ENCODE peak calls at places on chromosomes 6 and 20, in five cellular contexts. G, L, E, M and X are unnamed samples.

GRCh38 chr20:24212494-24212893 is 223.9 kb upstream of the GGTLC1 start:
- DNase-seq in G (no peak), L (no peak), E (no peak), M (no peak), X (no peak)

GRCh38 chr6:136791296-136792065 is 796 bp downstream of the MAP3K5 start:
- DNase-seq in G (no peak), L (peak), E (peak), M (no peak), X (peak)

GRCh38 chr6:131946404-131946991 is 4.7 kb downstream of the CCN2 start:
- DNase-seq in G (peak), L (no peak), E (no peak), M (no peak), X (no peak)

GRCh38 chr20:3093861-3094361 is 9.4 kb upstream of the AVP start:
- DNase-seq in G (no peak), L (no peak), E (no peak), M (no peak), X (no peak)

GRCh38 chr20:4509825-4510522 is 211.7 kb upstream of the PRND start:
- DNase-seq in G (no peak), L (no peak), E (no peak), M (no peak), X (no peak)

GRCh38 chr6:33197431-33198048 is 2.9 kb downstream of the RXRB start:
- DNase-seq in G (no peak), L (peak), E (no peak), M (no peak), X (no peak)

GRCh38 chr6:24340998-24341934 is 16.6 kb downstream of the DCDC2 start:
- DNase-seq in G (no peak), L (no peak), E (no peak), M (no peak), X (no peak)

GRCh38 chr20:59994697-59995122 is 36.5 kb downstream of the CDH26 start:
- DNase-seq in G (no peak), L (peak), E (no peak), M (no peak), X (no peak)

GRCh38 chr6:35717449-35718353 is 19.1 kb upstream of the ARMC12 start:
- DNase-seq in G (no peak), L (no peak), E (peak), M (no peak), X (no peak)

GRCh38 chr20:13028001-13028400 is 19.2 kb downstream of the SPTLC3 start:
- DNase-seq in G (no peak), L (no peak), E (no peak), M (no peak), X (no peak)

GRCh38 chr6:142871910-142872331 is 73.1 kb downstream of the HIVEP2 start:
- DNase-seq in G (peak), L (peak), E (no peak), M (no peak), X (no peak)

GRCh38 chr6:90478278-90478677 is 108.6 kb downstream of the MAP3K7 start:
- DNase-seq in G (no peak), L (no peak), E (no peak), M (no peak), X (no peak)

GRCh38 chr6:54109611-54110010 is 1.6 kb upstream of the MLIP start:
- DNase-seq in G (no peak), L (no peak), E (no peak), M (no peak), X (no peak)

GRCh38 chr6:161195418-161195817 is 78.4 kb downstream of the AGPAT4 start:
- DNase-seq in G (no peak), L (no peak), E (no peak), M (no peak), X (no peak)

GRCh38 chr20:62167474-62167873 is 15.4 kb upstream of the MTG2 start:
- DNase-seq in G (no peak), L (no peak), E (no peak), M (no peak), X (no peak)

GRCh38 chr20:19491241-19491640 is 266.8 kb upstream of the RIN2 start:
- DNase-seq in G (no peak), L (no peak), E (no peak), M (no peak), X (no peak)

GRCh38 chr20:62201173-62202082 is 18.6 kb downstream of the MTG2 start:
- DNase-seq in G (no peak), L (no peak), E (no peak), M (peak), X (no peak)